ENCODE peak calls at places on chromosomes 11 and 22, in six cellular contexts. Q, D, C, R, O and P are unnamed samples.

GRCh38 chr11:34830648-34831047 is 85.5 kb downstream of the APIP start:
- DNase-seq in O (no peak), R (no peak), C (no peak), D (no peak), Q (peak), P (no peak)

GRCh38 chr22:44360686-44361381 is 48.1 kb upstream of the SHISAL1 start:
- DNase-seq in D (no peak), O (no peak), Q (peak), R (peak), C (no peak), P (peak)

GRCh38 chr11:67504023-67504949 is 877 bp downstream of the PITPNM1 start:
- DNase-seq in D (no peak), Q (no peak), O (no peak), R (peak), C (peak), P (no peak)

GRCh38 chr11:1230456-1231395 is 7.9 kb downstream of the MUC5B start:
- DNase-seq in R (peak), D (peak), O (no peak), C (no peak), Q (no peak), P (no peak)

GRCh38 chr22:32707971-32708370 is 93.5 kb upstream of the TIMP3 start:
- DNase-seq in Q (no peak), D (no peak), C (no peak), R (no peak), O (no peak), P (no peak)

GRCh38 chr22:42560381-42560780 is 6.6 kb downstream of the SERHL2 start:
- DNase-seq in D (no peak), O (no peak), Q (no peak), C (no peak), R (no peak), P (no peak)

GRCh38 chr11:86802146-86802545 is 1.8 kb downstream of the PRSS23 start:
- DNase-seq in O (no peak), R (peak), Q (no peak), C (no peak), D (no peak), P (no peak)

GRCh38 chr11:129747161-129747560 is 68.5 kb upstream of the TMEM45B start:
- DNase-seq in R (no peak), C (no peak), Q (no peak), D (no peak), O (no peak), P (no peak)

GRCh38 chr11:16969010-16970004 is 44.9 kb downstream of the PLEKHA7 start:
- DNase-seq in O (no peak), R (no peak), D (peak), Q (no peak), C (no peak), P (no peak)

GRCh38 chr11:66386171-66387069 is 14.9 kb upstream of the SLC29A2 start:
- DNase-seq in C (peak), D (peak), Q (peak), O (peak), R (peak), P (no peak)
- H3K9ac ChIP-seq in C (peak), D (no peak), Q (peak), O (peak), R (no peak), P (peak)

GRCh38 chr22:25122136-25122764 is 77.4 kb upstream of the CRYBB3 start:
- DNase-seq in C (no peak), D (no peak), R (no peak), O (no peak), Q (no peak), P (no peak)

GRCh38 chr22:25119609-25120008 is 80.0 kb upstream of the CRYBB3 start:
- DNase-seq in C (no peak), D (no peak), Q (no peak), R (no peak), O (no peak), P (no peak)

GRCh38 chr22:25120761-25121212 is 78.9 kb upstream of the CRYBB3 start:
- DNase-seq in D (peak), R (no peak), C (no peak), Q (no peak), O (no peak), P (no peak)

GRCh38 chr22:25123677-25124076 is 76.0 kb upstream of the CRYBB3 start:
- DNase-seq in Q (no peak), O (no peak), D (no peak), C (no peak), R (no peak), P (no peak)

GRCh38 chr22:25120093-25120561 is 79.5 kb upstream of the CRYBB3 start:
- DNase-seq in D (peak), C (no peak), R (peak), Q (no peak), O (peak), P (no peak)
- H3K9ac ChIP-seq in D (peak), C (no peak), R (peak), Q (no peak), O (peak), P (no peak)

DNA sequence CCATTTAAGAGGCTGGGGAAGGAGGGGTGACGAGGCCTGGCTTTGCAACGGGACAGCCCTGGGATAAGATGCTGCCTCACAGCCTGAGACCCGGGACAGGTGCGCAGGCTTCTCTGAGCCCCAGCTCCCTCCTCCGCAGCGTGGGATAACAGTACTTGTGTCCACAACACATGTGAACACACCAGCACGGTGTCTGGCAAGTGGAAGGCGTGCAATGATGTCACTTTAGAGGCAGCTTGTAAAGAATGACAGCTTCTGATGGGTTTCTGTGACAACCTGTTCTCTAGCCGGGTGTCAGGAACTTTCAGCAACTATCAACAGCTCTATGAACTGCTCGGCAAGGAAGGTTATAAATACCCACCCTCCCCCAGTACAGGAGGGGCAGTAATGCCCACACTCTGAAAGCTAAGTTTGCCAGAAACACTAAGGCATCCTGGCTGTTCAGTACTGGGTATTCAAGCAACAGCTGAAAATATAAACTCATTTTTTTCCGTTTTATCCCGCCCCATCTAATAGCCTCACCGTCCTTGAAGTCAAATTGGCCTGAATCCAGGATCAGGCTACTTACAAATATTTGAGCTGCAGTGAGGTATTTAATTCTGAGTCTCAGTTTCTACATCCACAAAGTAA is 59.7 kb downstream of the MYH9 start:
- DNase-seq in D (no peak), R (no peak), O (no peak), Q (peak), C (no peak), P (no peak)
- H3K9ac ChIP-seq in D (peak), R (peak), O (peak), Q (peak), C (peak), P (peak)

GRCh38 chr22:23281053-23281405 is 100.7 kb downstream of the BCR start:
- DNase-seq in R (no peak), D (no peak), C (no peak), O (no peak), Q (no peak), P (no peak)

GRCh38 chr22:23282986-23283385 is 102.7 kb downstream of the BCR start:
- DNase-seq in O (no peak), C (peak), Q (no peak), D (no peak), R (no peak), P (no peak)

GRCh38 chr22:23282516-23282915 is 102.2 kb downstream of the BCR start:
- DNase-seq in O (no peak), Q (no peak), D (no peak), R (no peak), C (no peak), P (no peak)

GRCh38 chr22:23281406-23282088 is 101.2 kb downstream of the BCR start:
- DNase-seq in O (peak), C (peak), D (peak), R (peak), Q (peak), P (peak)

GRCh38 chr22:23282089-23282501 is 101.8 kb downstream of the BCR start:
- DNase-seq in D (peak), O (peak), C (no peak), Q (peak), R (peak), P (peak)
- H3K9ac ChIP-seq in D (no peak), O (peak), C (no peak), Q (no peak), R (peak), P (peak)

GRCh38 chr11:123184531-123184930 is 10.5 kb downstream of the CLMP start:
- DNase-seq in C (no peak), R (no peak), Q (no peak), D (no peak), O (no peak), P (no peak)
- H3K9ac ChIP-seq in C (no peak), R (no peak), Q (no peak), D (no peak), O (no peak), P (no peak)

GRCh38 chr22:48566741-48567140 is 1260.9 kb downstream of the BRD1 start:
- DNase-seq in C (no peak), Q (no peak), D (no peak), R (no peak), O (no peak), P (no peak)
- H3K9ac ChIP-seq in C (no peak), Q (no peak), D (no peak), R (no peak), O (no peak), P (no peak)

DNA sequence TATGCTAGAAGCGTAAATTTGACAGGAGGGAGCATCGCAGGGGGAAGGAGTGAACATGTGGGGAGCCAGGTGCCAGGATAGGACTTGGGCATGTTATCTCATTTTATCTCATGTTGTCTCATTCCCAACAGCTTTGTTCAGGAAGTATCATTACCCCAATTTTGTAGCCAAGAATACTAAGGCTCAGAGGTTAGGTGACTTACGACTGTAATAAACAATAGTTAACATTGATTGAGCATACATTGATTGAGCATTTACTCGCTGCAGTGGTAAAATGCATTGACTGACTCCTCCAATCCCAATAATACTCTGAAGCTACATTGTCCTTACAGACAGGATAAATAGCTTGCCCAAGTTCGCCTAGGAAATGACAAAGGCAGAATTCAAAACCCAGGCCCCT is 19.2 kb upstream of the TP53I11 start:
- DNase-seq in D (no peak), O (no peak), Q (no peak), R (no peak), C (no peak), P (no peak)
- H3K9ac ChIP-seq in D (no peak), O (no peak), Q (no peak), R (no peak), C (no peak), P (no peak)

DNA sequence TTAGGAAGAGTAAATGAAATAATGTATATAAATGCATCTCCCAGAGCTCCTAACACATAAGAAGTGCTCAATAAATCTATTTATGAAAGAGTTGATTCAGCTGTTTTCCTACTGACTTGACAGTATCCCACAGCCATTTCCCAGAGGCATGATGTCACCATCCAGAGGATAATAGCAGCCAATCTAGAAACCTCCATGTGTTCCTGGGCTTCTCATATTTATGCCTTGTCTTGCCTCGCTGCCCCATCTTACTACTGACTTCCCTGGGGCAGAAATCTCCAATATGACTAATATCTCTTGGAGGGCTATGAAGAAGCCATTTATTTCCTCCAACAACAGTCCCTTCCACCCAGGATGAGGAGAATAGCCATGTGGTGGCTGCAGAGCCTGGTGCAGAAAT is 115.4 kb upstream of the NAV2 start:
- DNase-seq in C (no peak), D (no peak), R (peak), O (no peak), Q (peak), P (no peak)
- H3K9ac ChIP-seq in C (no peak), D (no peak), R (no peak), O (no peak), Q (no peak), P (no peak)